ENCODE peak calls at places on chromosomes 13 and 19, in four cellular contexts. J is H9, P is H1, E is mesendoderm. H is an unnamed sample.
A peak's percentile ranks its signal among the peaks of the same experiment; 100 is the strongest.

GRCh38 chr19:34994643-34995471 is 5.3 kb upstream of the GRAMD1A start:
- DNase-seq in J (no peak), P (no peak), E (no peak), H (no peak)

GRCh38 chr13:74825170-74825948 is 656.6 kb downstream of the TBC1D4 start:
- DNase-seq in J (no peak), P (no peak), E (no peak), H (peak; percentile 49)

GRCh38 chr13:78689011-78689410 is 30.1 kb upstream of the OBI1 start:
- DNase-seq in J (no peak), P (no peak), E (peak; percentile 62), H (no peak)

GRCh38 chr13:107271226-107271625 is 703.3 kb upstream of the ARGLU1 start:
- DNase-seq in J (peak; percentile 71), P (peak; percentile 49), E (peak; percentile 88), H (peak; percentile 50)

GRCh38 chr19:45729774-45730388 is 815 bp downstream of the FBXO46 start:
- DNase-seq in J (no peak), P (peak; percentile 51), E (peak; percentile 70), H (no peak)

GRCh38 chr13:34124912-34125311 is 307.0 kb downstream of the RFC3 start:
- DNase-seq in J (no peak), P (no peak), E (no peak), H (no peak)

GRCh38 chr19:30350995-30351394 is 21.2 kb upstream of the ZNF536 start:
- DNase-seq in J (no peak), P (no peak), E (no peak), H (no peak)

GRCh38 chr13:94129490-94129894 is 350.0 kb downstream of the DCT start:
- DNase-seq in J (no peak), P (no peak), E (no peak), H (peak; percentile 18)

GRCh38 chr13:95020298-95020987 is 280.8 kb downstream of the ABCC4 start:
- DNase-seq in J (no peak), P (no peak), E (no peak), H (no peak)

GRCh38 chr19:13002389-13002898 is 7.2 kb downstream of the NFIX start:
- DNase-seq in J (no peak), P (no peak), E (no peak), H (no peak)

GRCh38 chr19:29798783-29799182 is 13.0 kb upstream of the CCNE1 start:
- DNase-seq in J (no peak), P (no peak), E (no peak), H (peak; percentile 60)

GRCh38 chr13:25733061-25733491 is 318.7 kb downstream of the SHISA2 start:
- DNase-seq in J (no peak), P (no peak), E (peak; percentile 25), H (no peak)

GRCh38 chr13:102035969-102036368 is 365.9 kb downstream of the FGF14 start:
- DNase-seq in J (no peak), P (no peak), E (no peak), H (no peak)

GRCh38 chr13:73696713-73697112 is 437.5 kb downstream of the KLF12 start:
- DNase-seq in J (no peak), P (no peak), E (no peak), H (no peak)

GRCh38 chr19:20423381-20424207 is 142.0 kb downstream of the ZNF737 start:
- DNase-seq in J (peak; percentile 34), P (peak; percentile 61), E (peak; percentile 87), H (peak; percentile 7)

GRCh38 chr19:36152886-36153525 is 759 bp upstream of the COX7A1 start:
- DNase-seq in J (no peak), P (no peak), E (no peak), H (peak; percentile 13)

GRCh38 chr19:45558399-45558878 is 26.2 kb downstream of the OPA3 start:
- DNase-seq in J (peak; percentile 82), P (peak; percentile 79), E (peak; percentile 83), H (peak; percentile 33)

GRCh38 chr19:22976248-22976647 is 26.7 kb downstream of the ZNF728 start:
- DNase-seq in J (no peak), P (no peak), E (no peak), H (no peak)

GRCh38 chr13:99086149-99086868 is 108.4 kb upstream of the DOCK9 start:
- DNase-seq in J (peak; percentile 43), P (peak; percentile 74), E (peak; percentile 48), H (peak; percentile 47)

GRCh38 chr19:3142292-3142670 is 6.4 kb downstream of the GNA15 start:
- DNase-seq in J (no peak), P (no peak), E (no peak), H (peak; percentile 87)

GRCh38 chr13:91273675-91274074 is 73.8 kb upstream of the MIR17HG start:
- DNase-seq in J (no peak), P (no peak), E (no peak), H (no peak)

GRCh38 chr19:33404916-33405315 is 31.4 kb downstream of the CEBPG start:
- DNase-seq in J (no peak), P (no peak), E (no peak), H (no peak)

GRCh38 chr13:33642374-33643065 is 175.4 kb upstream of the RFC3 start:
- DNase-seq in J (no peak), P (no peak), E (peak; percentile 88), H (peak; percentile 72)

GRCh38 chr19:39053276-39054090 is 21.1 kb upstream of the FBXO27 start:
- DNase-seq in J (no peak), P (no peak), E (no peak), H (no peak)

GRCh38 chr13:60788156-60788829 is 391.3 kb downstream of the TDRD3 start:
- DNase-seq in J (no peak), P (no peak), E (peak; percentile 6), H (no peak)

GRCh38 chr13:75139291-75139690 is 342.7 kb downstream of the TBC1D4 start:
- DNase-seq in J (no peak), P (no peak), E (no peak), H (peak; percentile 26)

GRCh38 chr19:41457241-41457640 is 14.3 kb downstream of the ERICH4 start:
- DNase-seq in J (no peak), P (no peak), E (no peak), H (no peak)

GRCh38 chr19:1017115-1017905 is 3.6 kb downstream of the TMEM259 start:
- DNase-seq in J (no peak), P (no peak), E (no peak), H (no peak)

GRCh38 chr13:76635232-76636021 is 250.8 kb downstream of the KCTD12 start:
- DNase-seq in J (no peak), P (no peak), E (no peak), H (no peak)

GRCh38 chr13:97621025-97621424 is 187.1 kb downstream of the RAP2A start:
- DNase-seq in J (no peak), P (no peak), E (no peak), H (no peak)

GRCh38 chr13:54953786-54954185 is 1925.2 kb downstream of the OLFM4 start:
- DNase-seq in J (no peak), P (no peak), E (peak; percentile 30), H (no peak)

GRCh38 chr19:5961969-5962945 is 15.7 kb downstream of the RANBP3 start:
- DNase-seq in J (no peak), P (no peak), E (no peak), H (peak; percentile 66)

GRCh38 chr19:27673986-27674385 is 1539.0 kb downstream of the UQCRFS1 start:
- DNase-seq in J (no peak), P (no peak), E (no peak), H (no peak)

GRCh38 chr19:2127758-2128157 is 23.6 kb downstream of the AP3D1 start:
- DNase-seq in J (no peak), P (no peak), E (peak; percentile 16), H (no peak)

GRCh38 chr13:100039740-100040139 is 49.2 kb upstream of the PCCA start:
- DNase-seq in J (no peak), P (no peak), E (no peak), H (peak; percentile 3)

DNA sequence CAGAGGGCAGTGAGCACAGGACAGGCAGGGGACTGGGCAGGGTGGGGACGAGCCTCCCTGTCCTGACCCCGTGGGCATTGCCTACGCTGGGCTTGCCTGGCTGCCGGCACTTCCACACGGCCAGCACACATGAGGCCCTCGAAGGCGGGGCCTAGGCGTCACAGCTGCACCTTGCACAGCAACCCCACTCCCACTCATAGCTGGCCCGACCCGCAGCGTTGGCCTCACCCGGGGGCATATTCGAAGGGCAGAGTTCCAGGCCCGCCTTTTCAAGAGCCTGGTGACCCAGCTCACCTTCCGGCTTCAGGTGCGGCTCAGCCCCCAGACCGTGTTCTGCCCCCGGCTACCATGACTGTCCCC is 16.9 kb upstream of the PROZ start:
- DNase-seq in J (peak; percentile 25), P (no peak), E (no peak), H (no peak)
- H4K5ac ChIP-seq in J (no peak overlapping the region), P (no peak overlapping the region), E (no peak overlapping the region), H (no peak overlapping the region)

DNA sequence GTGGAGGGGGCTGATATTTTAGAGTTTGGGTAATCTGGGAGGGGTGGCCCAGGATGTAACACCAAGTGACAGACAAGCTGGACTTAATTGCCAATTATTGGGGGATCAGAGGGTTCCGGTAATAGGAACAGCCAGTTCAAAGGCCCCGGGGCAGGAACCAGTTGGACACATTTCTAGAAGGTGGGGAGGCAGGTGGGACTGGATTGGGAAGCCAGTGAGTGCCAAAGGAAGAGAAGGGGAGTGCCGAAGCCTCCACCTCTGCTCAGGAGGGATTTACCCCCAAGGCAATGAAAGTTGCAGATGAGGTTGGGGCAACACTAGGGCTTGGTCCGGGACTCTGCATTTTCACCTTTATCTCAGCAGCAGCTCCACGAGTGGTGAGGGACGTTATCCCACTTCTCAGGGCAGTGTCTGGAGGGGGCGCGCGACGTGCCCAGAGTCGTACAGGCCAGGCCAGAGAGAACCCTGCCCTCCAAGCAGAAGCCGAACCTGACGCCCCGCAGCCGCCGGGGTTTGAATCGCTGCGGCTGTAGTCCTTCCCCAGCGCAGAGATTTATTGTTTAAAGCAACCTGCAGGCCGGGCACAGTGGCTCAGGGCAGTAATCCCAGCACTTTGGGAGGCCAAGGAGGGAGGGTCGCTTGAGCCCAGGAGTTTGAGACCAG is 5.7 kb upstream of the JUND start:
- DNase-seq in J (peak; percentile 59), P (no peak), E (peak; percentile 66), H (no peak)
- H4K5ac ChIP-seq in J (no peak overlapping the region), P (no peak overlapping the region), E (no peak overlapping the region), H (no peak overlapping the region)

DNA sequence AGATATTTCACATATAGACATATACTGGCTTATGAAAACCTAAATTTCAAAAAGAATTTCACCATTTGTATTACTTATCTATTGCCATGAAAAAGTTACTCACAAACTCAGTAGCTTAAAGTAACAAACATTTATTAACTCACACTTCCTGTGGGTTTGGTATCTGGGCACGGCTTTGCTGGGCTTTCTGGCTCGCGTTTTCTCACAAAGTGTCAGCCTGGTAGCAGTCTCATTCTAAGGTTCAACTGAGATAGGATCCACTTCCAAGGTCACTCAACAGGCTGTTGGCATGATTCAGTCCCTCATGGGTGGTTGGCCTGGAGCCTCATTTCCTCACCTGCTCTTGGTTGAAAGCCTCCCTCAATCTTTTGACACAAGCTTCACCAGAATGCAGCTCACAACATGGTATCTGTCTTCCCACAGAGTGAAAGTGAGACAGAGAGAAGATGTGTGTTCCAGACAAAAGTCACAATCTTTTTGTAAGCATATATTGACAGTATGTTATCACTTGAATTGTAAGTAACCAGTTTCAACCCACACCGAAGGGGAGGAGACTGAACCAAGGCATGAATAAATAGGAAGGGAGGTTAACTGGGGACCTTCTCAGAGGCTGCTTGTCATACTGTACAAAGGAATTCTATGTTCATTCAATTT is 1065.8 kb upstream of the SPRY2 start:
- DNase-seq in J (no peak), P (no peak), E (peak; percentile 1), H (no peak)
- H4K5ac ChIP-seq in J (no peak overlapping the region), P (no peak overlapping the region), E (no peak overlapping the region), H (no peak overlapping the region)

DNA sequence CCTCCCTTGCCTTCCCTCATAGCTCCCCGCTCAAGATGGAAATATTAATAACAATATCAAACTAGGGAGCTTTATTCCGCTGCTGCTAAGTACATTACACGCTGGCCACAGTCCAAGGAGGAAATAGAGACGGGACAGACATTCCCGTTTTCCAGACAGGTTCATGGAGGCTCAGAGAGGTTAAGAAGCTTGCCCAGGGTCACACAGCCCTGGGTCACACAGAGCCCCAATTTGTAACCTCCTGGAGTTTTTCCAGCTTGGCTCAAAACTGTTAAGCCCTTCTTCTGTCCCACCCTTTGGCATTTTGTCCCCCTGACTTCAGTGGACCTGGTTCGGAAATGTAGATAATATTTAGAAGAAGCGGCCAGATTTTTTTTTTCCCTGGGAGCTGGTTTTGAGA is 2.0 kb downstream of the BICRA start:
- DNase-seq in J (no peak), P (no peak), E (no peak), H (no peak)
- H4K5ac ChIP-seq in J (no peak overlapping the region), P (no peak overlapping the region), E (no peak overlapping the region), H (no peak overlapping the region)

H was measured in IMR-90.